ENCODE peak calls at places on chromosomes 3 and 15, in ten cellular contexts. One of them, this sample, is unnamed.

GRCh38 chr3:123397050-123397590 is 51.8 kb downstream of the ADCY5 start:
- DNase-seq in left cardiac atrium: peak; percentile 20
- DNase-seq in fibroblast of mammary gland: no peak
- DNase-seq in Right ventricle myocardium inferior: peak; percentile 4
- DNase-seq in trophoblast cell: no peak
- DNase-seq in left ventricle myocardium inferior: no peak
- DNase-seq in SW 1271: no peak
- DNase-seq in activated CD8-positive, alpha-beta memory T cell treated with anti-CD3 and anti-CD28 coated beads for 24 hours: no peak
- DNase-seq in substantia nigra: no peak
- DNase-seq in upper lobe of right lung: no peak
- DNase-seq in this sample: no peak

GRCh38 chr3:186598794-186599141 is 14.1 kb upstream of the AHSG start:
- DNase-seq in left cardiac atrium: no peak
- DNase-seq in fibroblast of mammary gland: no peak
- DNase-seq in Right ventricle myocardium inferior: no peak
- DNase-seq in trophoblast cell: no peak
- DNase-seq in left ventricle myocardium inferior: no peak
- DNase-seq in SW 1271: no peak
- DNase-seq in activated CD8-positive, alpha-beta memory T cell treated with anti-CD3 and anti-CD28 coated beads for 24 hours: no peak
- DNase-seq in substantia nigra: no peak
- DNase-seq in upper lobe of right lung: no peak
- DNase-seq in this sample: no peak

GRCh38 chr3:42507751-42508335 is 5.4 kb downstream of the VIPR1 start:
- DNase-seq in left cardiac atrium: no peak
- DNase-seq in fibroblast of mammary gland: no peak
- DNase-seq in Right ventricle myocardium inferior: no peak
- DNase-seq in trophoblast cell: no peak
- DNase-seq in left ventricle myocardium inferior: no peak
- DNase-seq in SW 1271: no peak
- DNase-seq in activated CD8-positive, alpha-beta memory T cell treated with anti-CD3 and anti-CD28 coated beads for 24 hours: peak; percentile 51
- DNase-seq in substantia nigra: no peak
- DNase-seq in upper lobe of right lung: peak; percentile 63
- DNase-seq in this sample: no peak

GRCh38 chr3:188183452-188183851 is 29.5 kb downstream of the LPP start:
- DNase-seq in left cardiac atrium: no peak
- DNase-seq in fibroblast of mammary gland: no peak
- DNase-seq in Right ventricle myocardium inferior: no peak
- DNase-seq in trophoblast cell: no peak
- DNase-seq in left ventricle myocardium inferior: no peak
- DNase-seq in SW 1271: no peak
- DNase-seq in activated CD8-positive, alpha-beta memory T cell treated with anti-CD3 and anti-CD28 coated beads for 24 hours: no peak
- DNase-seq in substantia nigra: no peak
- DNase-seq in upper lobe of right lung: no peak
- DNase-seq in this sample: no peak

GRCh38 chr15:45179221-45179985 is 8.4 kb downstream of the SHF start:
- DNase-seq in left cardiac atrium: no peak
- DNase-seq in fibroblast of mammary gland: no peak
- DNase-seq in Right ventricle myocardium inferior: no peak
- DNase-seq in trophoblast cell: peak; percentile 47
- DNase-seq in left ventricle myocardium inferior: no peak
- DNase-seq in SW 1271: peak; percentile 8
- DNase-seq in activated CD8-positive, alpha-beta memory T cell treated with anti-CD3 and anti-CD28 coated beads for 24 hours: no peak
- DNase-seq in substantia nigra: no peak
- DNase-seq in upper lobe of right lung: peak; percentile 82
- DNase-seq in this sample: no peak

GRCh38 chr3:72162649-72163184 is 377.8 kb upstream of the PROK2 start:
- DNase-seq in left cardiac atrium: no peak
- DNase-seq in fibroblast of mammary gland: peak; percentile 24
- DNase-seq in Right ventricle myocardium inferior: no peak
- DNase-seq in trophoblast cell: no peak
- DNase-seq in left ventricle myocardium inferior: no peak
- DNase-seq in SW 1271: no peak
- DNase-seq in activated CD8-positive, alpha-beta memory T cell treated with anti-CD3 and anti-CD28 coated beads for 24 hours: no peak
- DNase-seq in substantia nigra: no peak
- DNase-seq in upper lobe of right lung: no peak
- DNase-seq in this sample: no peak

GRCh38 chr3:59006791-59007517 is 42.9 kb downstream of the CFAP20DC start:
- DNase-seq in left cardiac atrium: peak; percentile 43
- DNase-seq in fibroblast of mammary gland: peak; percentile 69
- DNase-seq in Right ventricle myocardium inferior: no peak
- DNase-seq in trophoblast cell: no peak
- DNase-seq in left ventricle myocardium inferior: peak; percentile 37
- DNase-seq in SW 1271: no peak
- DNase-seq in activated CD8-positive, alpha-beta memory T cell treated with anti-CD3 and anti-CD28 coated beads for 24 hours: no peak
- DNase-seq in substantia nigra: no peak
- DNase-seq in upper lobe of right lung: no peak
- DNase-seq in this sample: peak; percentile 13

GRCh38 chr3:31096661-31097060 is 202.2 kb upstream of the GADL1 start:
- DNase-seq in left cardiac atrium: no peak
- DNase-seq in fibroblast of mammary gland: no peak
- DNase-seq in Right ventricle myocardium inferior: no peak
- DNase-seq in trophoblast cell: no peak
- DNase-seq in left ventricle myocardium inferior: no peak
- DNase-seq in SW 1271: no peak
- DNase-seq in activated CD8-positive, alpha-beta memory T cell treated with anti-CD3 and anti-CD28 coated beads for 24 hours: no peak
- DNase-seq in substantia nigra: no peak
- DNase-seq in upper lobe of right lung: no peak
- DNase-seq in this sample: no peak

GRCh38 chr3:161069441-161070251 is 35.5 kb downstream of the B3GALNT1 start:
- DNase-seq in left cardiac atrium: no peak
- DNase-seq in fibroblast of mammary gland: peak; percentile 82
- DNase-seq in Right ventricle myocardium inferior: no peak
- DNase-seq in trophoblast cell: no peak
- DNase-seq in left ventricle myocardium inferior: no peak
- DNase-seq in SW 1271: peak; percentile 7
- DNase-seq in activated CD8-positive, alpha-beta memory T cell treated with anti-CD3 and anti-CD28 coated beads for 24 hours: no peak
- DNase-seq in substantia nigra: no peak
- DNase-seq in upper lobe of right lung: no peak
- DNase-seq in this sample: peak; percentile 7

GRCh38 chr15:89358755-89359439 is 24.3 kb upstream of the POLG start:
- DNase-seq in left cardiac atrium: peak; percentile 72
- DNase-seq in fibroblast of mammary gland: peak; percentile 60
- DNase-seq in Right ventricle myocardium inferior: peak; percentile 90
- DNase-seq in trophoblast cell: peak; percentile 67
- DNase-seq in left ventricle myocardium inferior: peak; percentile 68
- DNase-seq in SW 1271: peak; percentile 86
- DNase-seq in activated CD8-positive, alpha-beta memory T cell treated with anti-CD3 and anti-CD28 coated beads for 24 hours: peak; percentile 95
- DNase-seq in substantia nigra: peak; percentile 79
- DNase-seq in upper lobe of right lung: peak; percentile 90
- DNase-seq in this sample: peak; percentile 89